ENCODE peak calls at places on chromosomes 12 and 14, in five cellular contexts. One of them, this sample, is unnamed.

GRCh38 chr14:102622262-102622885 is 29.9 kb downstream of the RCOR1 start:
- DNase-seq in brain microvascular endothelial cell: no peak
- DNase-seq in fibroblast of lung: no peak
- DNase-seq in HT-29: no peak
- DNase-seq in NCI-H1105: no peak
- DNase-seq in this sample: peak; percentile 46

GRCh38 chr14:92599786-92600185 is 86.2 kb downstream of the RIN3 start:
- DNase-seq in brain microvascular endothelial cell: no peak
- DNase-seq in fibroblast of lung: no peak
- DNase-seq in HT-29: no peak
- DNase-seq in NCI-H1105: no peak
- DNase-seq in this sample: no peak

GRCh38 chr12:65685514-65685913 is 138.8 kb upstream of the HMGA2 start:
- DNase-seq in brain microvascular endothelial cell: peak; percentile 36
- DNase-seq in fibroblast of lung: peak; percentile 57
- DNase-seq in HT-29: peak; percentile 60
- DNase-seq in NCI-H1105: no peak
- DNase-seq in this sample: peak; percentile 59

GRCh38 chr14:52079239-52079956 is 10.5 kb upstream of the NID2 start:
- DNase-seq in brain microvascular endothelial cell: peak; percentile 61
- DNase-seq in fibroblast of lung: no peak
- DNase-seq in HT-29: no peak
- DNase-seq in NCI-H1105: no peak
- DNase-seq in this sample: peak; percentile 25

GRCh38 chr12:15767301-15767700 is 21.9 kb downstream of the EPS8 start:
- DNase-seq in brain microvascular endothelial cell: no peak
- DNase-seq in fibroblast of lung: no peak
- DNase-seq in HT-29: no peak
- DNase-seq in NCI-H1105: no peak
- DNase-seq in this sample: no peak

GRCh38 chr12:21296751-21297406 is 37.8 kb downstream of the SLCO1A2 start:
- DNase-seq in brain microvascular endothelial cell: no peak
- DNase-seq in fibroblast of lung: peak; percentile 28
- DNase-seq in HT-29: peak; percentile 20
- DNase-seq in NCI-H1105: peak; percentile 1
- DNase-seq in this sample: peak; percentile 13

GRCh38 chr12:112023759-112024396 is 10.7 kb downstream of the ERP29 start:
- DNase-seq in brain microvascular endothelial cell: no peak
- DNase-seq in fibroblast of lung: no peak
- DNase-seq in HT-29: no peak
- DNase-seq in NCI-H1105: no peak
- DNase-seq in this sample: no peak

GRCh38 chr14:101236496-101237240 is 324.6 kb upstream of the DIO3 start:
- DNase-seq in brain microvascular endothelial cell: no peak
- DNase-seq in fibroblast of lung: no peak
- DNase-seq in HT-29: no peak
- DNase-seq in NCI-H1105: no peak
- DNase-seq in this sample: no peak

GRCh38 chr14:28759056-28759657 is 7.4 kb upstream of the FOXG1 start:
- DNase-seq in brain microvascular endothelial cell: no peak
- DNase-seq in fibroblast of lung: no peak
- DNase-seq in HT-29: no peak
- DNase-seq in NCI-H1105: no peak
- DNase-seq in this sample: peak; percentile 84

GRCh38 chr12:41304526-41304925 is 116.4 kb downstream of the PDZRN4 start:
- DNase-seq in brain microvascular endothelial cell: no peak
- DNase-seq in fibroblast of lung: no peak
- DNase-seq in HT-29: no peak
- DNase-seq in NCI-H1105: no peak
- DNase-seq in this sample: no peak

GRCh38 chr12:116924558-116925453 is 14.1 kb downstream of the FBXW8 start:
- DNase-seq in brain microvascular endothelial cell: peak; percentile 84
- DNase-seq in fibroblast of lung: peak; percentile 64
- DNase-seq in HT-29: peak; percentile 52
- DNase-seq in NCI-H1105: no peak
- DNase-seq in this sample: peak; percentile 82

GRCh38 chr14:34301107-34301734 is 160.8 kb downstream of the SPTSSA start:
- DNase-seq in brain microvascular endothelial cell: peak; percentile 38
- DNase-seq in fibroblast of lung: peak; percentile 48
- DNase-seq in HT-29: peak; percentile 71
- DNase-seq in NCI-H1105: peak; percentile 47
- DNase-seq in this sample: peak; percentile 66

GRCh38 chr12:47818701-47819543 is 781 bp downstream of the HDAC7 start:
- DNase-seq in brain microvascular endothelial cell: no peak
- DNase-seq in fibroblast of lung: no peak
- DNase-seq in HT-29: peak; percentile 52
- DNase-seq in NCI-H1105: peak; percentile 18
- DNase-seq in this sample: peak; percentile 67

GRCh38 chr14:100440207-100440631 is 117.1 kb downstream of the SLC25A47 start:
- DNase-seq in brain microvascular endothelial cell: peak; percentile 29
- DNase-seq in fibroblast of lung: peak; percentile 51
- DNase-seq in HT-29: peak; percentile 83
- DNase-seq in NCI-H1105: peak; percentile 87
- DNase-seq in this sample: peak; percentile 71

GRCh38 chr12:132766380-132767085 is 4.9 kb upstream of the ANKLE2 start:
- DNase-seq in brain microvascular endothelial cell: no peak
- DNase-seq in fibroblast of lung: peak; percentile 38
- DNase-seq in HT-29: peak; percentile 55
- DNase-seq in NCI-H1105: peak; percentile 56
- DNase-seq in this sample: no peak

GRCh38 chr12:10590976-10591375 is 22.4 kb downstream of the MAGOHB start:
- DNase-seq in brain microvascular endothelial cell: no peak
- DNase-seq in fibroblast of lung: no peak
- DNase-seq in HT-29: no peak
- DNase-seq in NCI-H1105: no peak
- DNase-seq in this sample: no peak

GRCh38 chr12:95248604-95249355 is 31.2 kb downstream of the VEZT start:
- DNase-seq in brain microvascular endothelial cell: no peak
- DNase-seq in fibroblast of lung: peak; percentile 86
- DNase-seq in HT-29: no peak
- DNase-seq in NCI-H1105: no peak
- DNase-seq in this sample: peak; percentile 24

GRCh38 chr12:112408621-112409020 is 784 bp downstream of the RPL6 start:
- DNase-seq in brain microvascular endothelial cell: no peak
- DNase-seq in fibroblast of lung: no peak
- DNase-seq in HT-29: no peak
- DNase-seq in NCI-H1105: no peak
- DNase-seq in this sample: no peak

GRCh38 chr12:51389302-51389999 is 1.8 kb downstream of the GALNT6 start:
- DNase-seq in brain microvascular endothelial cell: no peak
- DNase-seq in fibroblast of lung: peak; percentile 96
- DNase-seq in HT-29: no peak
- DNase-seq in NCI-H1105: no peak
- DNase-seq in this sample: no peak

GRCh38 chr14:69460093-69460701 is 24.3 kb upstream of the PLEKHD1 start:
- DNase-seq in brain microvascular endothelial cell: peak; percentile 90
- DNase-seq in fibroblast of lung: peak; percentile 95
- DNase-seq in HT-29: peak; percentile 82
- DNase-seq in NCI-H1105: peak; percentile 55
- DNase-seq in this sample: peak; percentile 62

GRCh38 chr12:70732287-70732686 is 95.1 kb upstream of the PTPRB start:
- DNase-seq in brain microvascular endothelial cell: no peak
- DNase-seq in fibroblast of lung: no peak
- DNase-seq in HT-29: no peak
- DNase-seq in NCI-H1105: peak; percentile 14
- DNase-seq in this sample: no peak

GRCh38 chr12:46135750-46136149 is 133.1 kb downstream of the SLC38A1 start:
- DNase-seq in brain microvascular endothelial cell: no peak
- DNase-seq in fibroblast of lung: no peak
- DNase-seq in HT-29: no peak
- DNase-seq in NCI-H1105: no peak
- DNase-seq in this sample: no peak

GRCh38 chr12:26847431-26847830 is 14.4 kb upstream of the ITPR2 start:
- DNase-seq in brain microvascular endothelial cell: no peak
- DNase-seq in fibroblast of lung: no peak
- DNase-seq in HT-29: no peak
- DNase-seq in NCI-H1105: no peak
- DNase-seq in this sample: no peak

GRCh38 chr12:83122623-83122934 is 435.9 kb downstream of the TMTC2 start:
- DNase-seq in brain microvascular endothelial cell: no peak
- DNase-seq in fibroblast of lung: no peak
- DNase-seq in HT-29: no peak
- DNase-seq in NCI-H1105: no peak
- DNase-seq in this sample: no peak

GRCh38 chr12:26724309-26724702 is 108.7 kb downstream of the ITPR2 start:
- DNase-seq in brain microvascular endothelial cell: no peak
- DNase-seq in fibroblast of lung: no peak
- DNase-seq in HT-29: no peak
- DNase-seq in NCI-H1105: no peak
- DNase-seq in this sample: no peak

GRCh38 chr12:96906498-96906848 is 584 bp upstream of the NEDD1 start:
- DNase-seq in brain microvascular endothelial cell: no peak
- DNase-seq in fibroblast of lung: no peak
- DNase-seq in HT-29: no peak
- DNase-seq in NCI-H1105: no peak
- DNase-seq in this sample: no peak

GRCh38 chr12:6041891-6042290 is 82.6 kb downstream of the VWF start:
- DNase-seq in brain microvascular endothelial cell: no peak
- DNase-seq in fibroblast of lung: peak; percentile 44
- DNase-seq in HT-29: no peak
- DNase-seq in NCI-H1105: no peak
- DNase-seq in this sample: no peak

This sample was measured in mesendoderm.